ENCODE peak calls at places on chromosomes 7 and 10, in nine cellular contexts. One of them, this sample, is unnamed. For H3K36me3, the result is how much of the 10 kb centered on the place peaks cover.

GRCh38 chr10:126519992-126520391 is 131.7 kb upstream of the ADAM12 start:
- DNase-seq in brain microvascular endothelial cell: no peak
- DNase-seq in ascending aorta: no peak
- DNase-seq in tibial artery: no peak
- DNase-seq in psoas muscle: no peak
- DNase-seq in ovary: no peak
- DNase-seq in heart right ventricle: no peak
- DNase-seq in Panc1: no peak
- DNase-seq in GM06990: no peak
- DNase-seq in this sample: no peak

GRCh38 chr10:80290474-80291220 is 1.2 kb upstream of the MAT1A start:
- DNase-seq in brain microvascular endothelial cell: no peak
- DNase-seq in ascending aorta: no peak
- DNase-seq in tibial artery: no peak
- DNase-seq in psoas muscle: no peak
- DNase-seq in ovary: no peak
- DNase-seq in heart right ventricle: no peak
- DNase-seq in Panc1: no peak
- DNase-seq in GM06990: no peak
- DNase-seq in this sample: no peak

GRCh38 chr7:557556-557877 is 37.9 kb upstream of the PDGFA start:
- DNase-seq in brain microvascular endothelial cell: no peak
- DNase-seq in ascending aorta: peak
- DNase-seq in tibial artery: no peak
- DNase-seq in psoas muscle: no peak
- DNase-seq in ovary: no peak
- DNase-seq in heart right ventricle: peak
- DNase-seq in Panc1: no peak
- DNase-seq in GM06990: no peak
- DNase-seq in this sample: no peak

GRCh38 chr7:28410628-28411578 is 1.4 kb upstream of the CREB5 start:
- DNase-seq in brain microvascular endothelial cell: peak
- DNase-seq in ascending aorta: peak
- DNase-seq in tibial artery: peak
- DNase-seq in psoas muscle: peak
- DNase-seq in ovary: peak
- DNase-seq in heart right ventricle: peak
- DNase-seq in Panc1: no peak
- DNase-seq in GM06990: peak
- DNase-seq in this sample: peak

GRCh38 chr10:27019827-27020226 is 80.5 kb downstream of the ANKRD26 start:
- DNase-seq in brain microvascular endothelial cell: no peak
- DNase-seq in ascending aorta: no peak
- DNase-seq in tibial artery: no peak
- DNase-seq in psoas muscle: no peak
- DNase-seq in ovary: no peak
- DNase-seq in heart right ventricle: no peak
- DNase-seq in Panc1: no peak
- DNase-seq in GM06990: no peak
- DNase-seq in this sample: peak

GRCh38 chr7:111047595-111047994 is 43.3 kb upstream of the LRRN3 start:
- DNase-seq in brain microvascular endothelial cell: no peak
- DNase-seq in ascending aorta: no peak
- DNase-seq in tibial artery: no peak
- DNase-seq in psoas muscle: no peak
- DNase-seq in ovary: no peak
- DNase-seq in heart right ventricle: no peak
- DNase-seq in Panc1: no peak
- DNase-seq in GM06990: no peak
- DNase-seq in this sample: no peak

GRCh38 chr10:126041804-126042231 is 145.5 kb downstream of the FANK1 start:
- DNase-seq in brain microvascular endothelial cell: peak
- DNase-seq in ascending aorta: peak
- DNase-seq in tibial artery: peak
- DNase-seq in psoas muscle: peak
- DNase-seq in ovary: peak
- DNase-seq in heart right ventricle: peak
- DNase-seq in Panc1: no peak
- DNase-seq in GM06990: peak
- DNase-seq in this sample: peak

GRCh38 chr7:82592416-82592815 is 148.8 kb upstream of the CACNA2D1 start:
- DNase-seq in brain microvascular endothelial cell: no peak
- DNase-seq in ascending aorta: no peak
- DNase-seq in tibial artery: no peak
- DNase-seq in psoas muscle: no peak
- DNase-seq in ovary: no peak
- DNase-seq in heart right ventricle: no peak
- DNase-seq in Panc1: no peak
- DNase-seq in GM06990: no peak
- DNase-seq in this sample: no peak

GRCh38 chr7:11182736-11183135 is 209.1 kb downstream of the PHF14 start:
- DNase-seq in brain microvascular endothelial cell: peak
- DNase-seq in ascending aorta: no peak
- DNase-seq in tibial artery: no peak
- DNase-seq in psoas muscle: no peak
- DNase-seq in ovary: no peak
- DNase-seq in heart right ventricle: no peak
- DNase-seq in Panc1: no peak
- DNase-seq in GM06990: no peak
- DNase-seq in this sample: no peak

GRCh38 chr10:85491652-85492051 is 874.9 kb downstream of the GRID1 start:
- DNase-seq in brain microvascular endothelial cell: no peak
- DNase-seq in ascending aorta: no peak
- DNase-seq in tibial artery: no peak
- DNase-seq in psoas muscle: no peak
- DNase-seq in ovary: no peak
- DNase-seq in heart right ventricle: no peak
- DNase-seq in Panc1: no peak
- DNase-seq in GM06990: no peak
- DNase-seq in this sample: no peak

GRCh38 chr7:32490127-32490796 is at the start of gene LSM5:
- DNase-seq in brain microvascular endothelial cell: peak
- DNase-seq in ascending aorta: peak
- DNase-seq in tibial artery: peak
- DNase-seq in psoas muscle: peak
- DNase-seq in ovary: peak
- DNase-seq in heart right ventricle: peak
- DNase-seq in Panc1: peak
- DNase-seq in GM06990: peak
- DNase-seq in this sample: peak

GRCh38 chr7:21422747-21423146 is 5.1 kb upstream of the SP4 start:
- DNase-seq in brain microvascular endothelial cell: no peak
- DNase-seq in ascending aorta: no peak
- DNase-seq in tibial artery: no peak
- DNase-seq in psoas muscle: no peak
- DNase-seq in ovary: no peak
- DNase-seq in heart right ventricle: no peak
- DNase-seq in Panc1: no peak
- DNase-seq in GM06990: no peak
- DNase-seq in this sample: no peak

GRCh38 chr10:118314882-118315281 is 27.2 kb downstream of the FAM204A start:
- DNase-seq in brain microvascular endothelial cell: no peak
- DNase-seq in ascending aorta: no peak
- DNase-seq in tibial artery: no peak
- DNase-seq in psoas muscle: no peak
- DNase-seq in ovary: no peak
- DNase-seq in heart right ventricle: no peak
- DNase-seq in Panc1: no peak
- DNase-seq in GM06990: no peak
- DNase-seq in this sample: no peak

GRCh38 chr7:88818552-88818951 is 23.0 kb upstream of the TEX47 start:
- DNase-seq in brain microvascular endothelial cell: no peak
- DNase-seq in ascending aorta: no peak
- DNase-seq in tibial artery: no peak
- DNase-seq in psoas muscle: no peak
- DNase-seq in ovary: no peak
- DNase-seq in heart right ventricle: no peak
- DNase-seq in Panc1: no peak
- DNase-seq in GM06990: no peak
- DNase-seq in this sample: no peak

GRCh38 chr10:112335104-112335840 is 38.6 kb upstream of the ACSL5 start:
- DNase-seq in brain microvascular endothelial cell: no peak
- DNase-seq in ascending aorta: no peak
- DNase-seq in tibial artery: no peak
- DNase-seq in psoas muscle: no peak
- DNase-seq in ovary: no peak
- DNase-seq in heart right ventricle: no peak
- DNase-seq in Panc1: no peak
- DNase-seq in GM06990: no peak
- DNase-seq in this sample: no peak

DNA sequence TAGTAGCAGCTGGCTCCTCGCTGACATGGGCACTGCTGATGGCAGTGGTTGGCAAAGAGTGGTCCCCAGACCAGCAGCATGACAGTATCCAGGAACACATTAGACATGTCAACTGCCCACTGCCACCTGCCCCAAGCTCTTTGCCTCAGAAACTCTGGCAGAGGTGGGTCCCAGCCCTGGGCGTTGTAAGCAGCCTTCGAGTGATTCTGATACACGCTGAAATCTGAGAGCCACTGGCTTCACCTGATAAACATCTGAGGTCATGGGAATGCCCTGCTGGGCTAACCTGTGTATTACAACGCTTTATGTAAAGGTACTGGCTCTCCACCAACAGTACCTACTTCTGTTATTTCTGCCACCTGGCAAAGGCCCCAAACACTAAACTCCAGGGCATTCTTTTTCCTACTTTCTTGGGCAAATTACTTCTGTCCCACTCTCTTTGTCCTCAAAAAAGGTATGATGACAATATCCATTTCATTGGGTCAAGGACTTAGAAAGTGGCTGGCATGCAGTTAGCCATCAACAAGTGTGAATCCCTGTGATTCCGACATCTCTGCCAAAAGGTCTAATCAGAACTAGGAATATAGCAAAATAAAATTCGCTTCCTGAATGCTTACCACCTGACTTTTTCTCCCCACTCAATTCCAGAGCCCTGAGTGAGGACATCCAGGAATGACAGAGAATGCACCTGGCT is 9.2 kb downstream of the SGMS1 start:
- DNase-seq in brain microvascular endothelial cell: no peak
- DNase-seq in ascending aorta: no peak
- DNase-seq in tibial artery: no peak
- DNase-seq in psoas muscle: no peak
- DNase-seq in ovary: no peak
- DNase-seq in heart right ventricle: no peak
- DNase-seq in Panc1: no peak
- DNase-seq in GM06990: peak
- DNase-seq in this sample: no peak
- TF ChIP-seq CTCF in brain microvascular endothelial cell: peak
- TF ChIP-seq CTCF in ascending aorta: no peak
- TF ChIP-seq CTCF in tibial artery: no peak
- TF ChIP-seq CTCF in psoas muscle: peak
- TF ChIP-seq CTCF in ovary: no peak
- TF ChIP-seq CTCF in heart right ventricle: peak
- TF ChIP-seq CTCF in Panc1: peak
- TF ChIP-seq CTCF in GM06990: peak
- TF ChIP-seq CTCF in this sample: no peak

GRCh38 chr10:87753995-87754866 is 63.8 kb downstream of the ATAD1 start:
- DNase-seq in brain microvascular endothelial cell: no peak
- DNase-seq in ascending aorta: no peak
- DNase-seq in tibial artery: no peak
- DNase-seq in psoas muscle: no peak
- DNase-seq in ovary: no peak
- DNase-seq in heart right ventricle: no peak
- DNase-seq in Panc1: no peak
- DNase-seq in GM06990: no peak
- DNase-seq in this sample: no peak
- H3K36me3 ChIP-seq in brain microvascular endothelial cell: under half
- H3K36me3 ChIP-seq in ascending aorta: under half
- H3K36me3 ChIP-seq in tibial artery: under half
- H3K36me3 ChIP-seq in psoas muscle: under half
- H3K36me3 ChIP-seq in ovary: under half
- H3K36me3 ChIP-seq in heart right ventricle: under half
- H3K36me3 ChIP-seq in Panc1: under half
- H3K36me3 ChIP-seq in GM06990: under half
- H3K36me3 ChIP-seq in this sample: under half

GRCh38 chr7:73717991-73718405 is 1.5 kb downstream of the STX1A start:
- DNase-seq in brain microvascular endothelial cell: peak
- DNase-seq in ascending aorta: peak
- DNase-seq in tibial artery: no peak
- DNase-seq in psoas muscle: no peak
- DNase-seq in ovary: no peak
- DNase-seq in heart right ventricle: no peak
- DNase-seq in Panc1: peak
- DNase-seq in GM06990: no peak
- DNase-seq in this sample: no peak

GRCh38 chr7:73718905-73719805 is at the start of gene STX1A:
- DNase-seq in brain microvascular endothelial cell: peak
- DNase-seq in ascending aorta: peak
- DNase-seq in tibial artery: no peak
- DNase-seq in psoas muscle: peak
- DNase-seq in ovary: peak
- DNase-seq in heart right ventricle: no peak
- DNase-seq in Panc1: no peak
- DNase-seq in GM06990: peak
- DNase-seq in this sample: peak

GRCh38 chr7:73718438-73718881 is 1.0 kb downstream of the STX1A start:
- DNase-seq in brain microvascular endothelial cell: peak
- DNase-seq in ascending aorta: no peak
- DNase-seq in tibial artery: no peak
- DNase-seq in psoas muscle: no peak
- DNase-seq in ovary: no peak
- DNase-seq in heart right ventricle: no peak
- DNase-seq in Panc1: no peak
- DNase-seq in GM06990: no peak
- DNase-seq in this sample: no peak

GRCh38 chr7:73721237-73721848 is 1.9 kb upstream of the STX1A start:
- DNase-seq in brain microvascular endothelial cell: no peak
- DNase-seq in ascending aorta: peak
- DNase-seq in tibial artery: peak
- DNase-seq in psoas muscle: peak
- DNase-seq in ovary: no peak
- DNase-seq in heart right ventricle: peak
- DNase-seq in Panc1: no peak
- DNase-seq in GM06990: no peak
- DNase-seq in this sample: peak

DNA sequence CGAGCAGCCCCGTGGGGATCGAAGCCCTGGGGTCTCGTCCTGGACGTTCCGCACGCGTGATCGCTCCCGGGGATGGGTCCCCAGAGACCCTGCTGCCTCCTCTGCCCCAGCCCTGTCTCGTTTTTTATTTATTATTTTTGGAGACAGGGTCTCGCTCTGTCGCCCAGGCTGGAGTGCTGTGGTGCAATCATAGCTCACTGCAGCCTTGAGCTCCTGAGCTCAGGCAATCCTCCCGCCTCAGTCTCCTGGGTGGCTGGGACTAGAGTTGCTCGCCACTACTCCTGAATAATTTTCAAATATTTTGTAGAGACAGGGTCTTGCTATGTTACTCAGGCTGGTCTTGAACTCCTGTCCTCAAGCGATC is 319 bp upstream of the STX1A start:
- DNase-seq in brain microvascular endothelial cell: no peak
- DNase-seq in ascending aorta: no peak
- DNase-seq in tibial artery: no peak
- DNase-seq in psoas muscle: no peak
- DNase-seq in ovary: no peak
- DNase-seq in heart right ventricle: no peak
- DNase-seq in Panc1: no peak
- DNase-seq in GM06990: no peak
- DNase-seq in this sample: no peak
- H3K4me3 ChIP-seq in brain microvascular endothelial cell: peak
- H3K4me3 ChIP-seq in ascending aorta: peak
- H3K4me3 ChIP-seq in tibial artery: peak
- H3K4me3 ChIP-seq in psoas muscle: peak
- H3K4me3 ChIP-seq in ovary: peak
- H3K4me3 ChIP-seq in heart right ventricle: peak
- H3K4me3 ChIP-seq in Panc1: peak
- H3K4me3 ChIP-seq in GM06990: peak
- H3K4me3 ChIP-seq in this sample: peak

GRCh38 chr7:50355817-50356178 is 51.3 kb downstream of the IKZF1 start:
- DNase-seq in brain microvascular endothelial cell: no peak
- DNase-seq in ascending aorta: no peak
- DNase-seq in tibial artery: no peak
- DNase-seq in psoas muscle: no peak
- DNase-seq in ovary: no peak
- DNase-seq in heart right ventricle: no peak
- DNase-seq in Panc1: no peak
- DNase-seq in GM06990: no peak
- DNase-seq in this sample: no peak
- TF ChIP-seq CTCF in brain microvascular endothelial cell: no peak
- TF ChIP-seq CTCF in ascending aorta: no peak
- TF ChIP-seq CTCF in tibial artery: no peak
- TF ChIP-seq CTCF in psoas muscle: no peak
- TF ChIP-seq CTCF in ovary: no peak
- TF ChIP-seq CTCF in heart right ventricle: no peak
- TF ChIP-seq CTCF in Panc1: no peak
- TF ChIP-seq CTCF in GM06990: no peak
- TF ChIP-seq CTCF in this sample: no peak